ENCODE peak calls at places on chromosomes 4 and X, in five cellular contexts. A is spleen; S is tibial artery; Y is esophagus muscularis mucosa; Z is CD8-positive, alpha-beta T cell. T is an unnamed sample. For H3K27me3, the result is how much of the 10 kb centered on the place peaks cover.

GRCh38 chr4:80199947-80200346 is 2.6 kb downstream of the PRDM8 start:
- DNase-seq in A (no peak), S (no peak), Y (no peak), Z (no peak), T (no peak)

GRCh38 chr4:55910140-55910539 is 38.6 kb upstream of the CEP135 start:
- DNase-seq in A (no peak), S (no peak), Y (no peak), Z (no peak), T (no peak)

GRCh38 chr4:118076958-118077766 is 42.9 kb downstream of the NDST3 start:
- DNase-seq in A (no peak), S (no peak), Y (no peak), Z (no peak), T (no peak)

GRCh38 chrX:16552546-16552945 is 97.4 kb upstream of the S100G start:
- DNase-seq in A (no peak), S (no peak), Y (no peak), Z (no peak), T (no peak)

GRCh38 chrX:73127700-73128241 is 48.5 kb upstream of the PABPC1L2A start:
- DNase-seq in A (peak), S (no peak), Y (no peak), Z (no peak), T (no peak)

GRCh38 chrX:108892501-108892900 is 156.1 kb upstream of the IRS4 start:
- DNase-seq in A (no peak), S (no peak), Y (no peak), Z (no peak), T (no peak)

GRCh38 chr4:152778656-152779512 is 646 bp downstream of the TIGD4 start:
- DNase-seq in A (peak), S (peak), Y (no peak), Z (no peak), T (peak)

GRCh38 chr4:158033416-158033863 is 139.4 kb downstream of the GASK1B start:
- DNase-seq in A (no peak), S (no peak), Y (no peak), Z (no peak), T (no peak)

GRCh38 chrX:460116-460515 is 73.4 kb upstream of the PPP2R3B start:
- DNase-seq in A (peak), S (no peak), Y (no peak), Z (no peak), T (no peak)

GRCh38 chr4:135833529-135833928 is 1631.9 kb upstream of the PABPC4L start:
- DNase-seq in A (no peak), S (no peak), Y (no peak), Z (no peak), T (no peak)

GRCh38 chr4:167622481-167623240 is 388.4 kb upstream of the SPOCK3 start:
- DNase-seq in A (no peak), S (no peak), Y (no peak), Z (no peak), T (no peak)

GRCh38 chr4:65358914-65359313 is 311.4 kb downstream of the EPHA5 start:
- DNase-seq in A (no peak), S (no peak), Y (no peak), Z (no peak), T (no peak)

GRCh38 chrX:65451663-65452062 is 82.9 kb downstream of the LAS1L start:
- DNase-seq in A (no peak), S (no peak), Y (no peak), Z (no peak), T (no peak)

GRCh38 chr4:15568814-15569213 is 86.3 kb downstream of the FBXL5 start:
- DNase-seq in A (no peak), S (no peak), Y (no peak), Z (no peak), T (no peak)

GRCh38 chr4:41448935-41449334 is 89.0 kb upstream of the LIMCH1 start:
- DNase-seq in A (no peak), S (peak), Y (no peak), Z (no peak), T (no peak)

GRCh38 chrX:25012433-25012735 is 3.4 kb downstream of the ARX start:
- DNase-seq in A (no peak), S (no peak), Y (no peak), Z (no peak), T (no peak)

GRCh38 chr4:75848891-75849290 is 53.4 kb downstream of the PPEF2 start:
- DNase-seq in A (no peak), S (no peak), Y (no peak), Z (no peak), T (no peak)

DNA sequence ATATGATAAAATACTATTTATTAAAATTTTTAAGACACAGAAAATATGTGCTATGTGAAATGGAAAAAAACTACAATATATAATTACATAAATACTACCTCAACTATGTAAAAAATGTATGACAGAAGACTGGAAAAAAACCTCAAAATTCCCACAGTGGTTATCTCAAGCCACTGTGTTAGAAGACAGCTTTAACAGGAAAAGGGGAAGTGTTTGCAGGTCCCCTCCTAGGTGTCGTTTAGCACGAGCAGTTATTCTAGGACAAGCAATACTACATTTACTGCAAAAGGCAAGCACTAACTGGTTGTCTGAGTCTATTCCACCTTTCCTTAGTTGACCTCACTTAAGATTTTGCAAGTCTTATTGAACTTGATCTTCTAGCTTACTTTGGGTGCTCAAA is 44.9 kb upstream of the PHF8 start:
- DNase-seq in A (no peak), S (no peak), Y (no peak), Z (no peak), T (no peak)
- H3K27me3 ChIP-seq in A (under half), S (under half), Y (under half), Z (under half), T (under half)

GRCh38 chrX:103372886-103373285 is 3.5 kb upstream of the BEX3 start:
- DNase-seq in A (no peak), S (no peak), Y (no peak), Z (no peak), T (no peak)
- H3K27ac ChIP-seq in A (no peak), S (no peak), Y (no peak), Z (no peak), T (no peak)

GRCh38 chr4:86878640-86879039 is 13.6 kb downstream of the C4orf36 start:
- DNase-seq in A (no peak), S (no peak), Y (no peak), Z (no peak), T (no peak)
- TF ChIP-seq CTCF in A (no peak), S (no peak), Y (no peak), Z (no peak), T (no peak)

GRCh38 chr4:84498203-84499026 is 677 bp downstream of the NKX6-1 start:
- DNase-seq in A (no peak), S (no peak), Y (no peak), Z (no peak), T (peak)
- H3K27me3 ChIP-seq in A (half or more), S (half or more), Y (under half), Z (half or more), T (half or more)

GRCh38 chrX:77426811-77427210 is 20.4 kb upstream of the FGF16 start:
- DNase-seq in A (no peak), S (no peak), Y (no peak), Z (no peak), T (no peak)
- H3K27ac ChIP-seq in A (no peak), S (no peak), Y (no peak), Z (no peak), T (no peak)

DNA sequence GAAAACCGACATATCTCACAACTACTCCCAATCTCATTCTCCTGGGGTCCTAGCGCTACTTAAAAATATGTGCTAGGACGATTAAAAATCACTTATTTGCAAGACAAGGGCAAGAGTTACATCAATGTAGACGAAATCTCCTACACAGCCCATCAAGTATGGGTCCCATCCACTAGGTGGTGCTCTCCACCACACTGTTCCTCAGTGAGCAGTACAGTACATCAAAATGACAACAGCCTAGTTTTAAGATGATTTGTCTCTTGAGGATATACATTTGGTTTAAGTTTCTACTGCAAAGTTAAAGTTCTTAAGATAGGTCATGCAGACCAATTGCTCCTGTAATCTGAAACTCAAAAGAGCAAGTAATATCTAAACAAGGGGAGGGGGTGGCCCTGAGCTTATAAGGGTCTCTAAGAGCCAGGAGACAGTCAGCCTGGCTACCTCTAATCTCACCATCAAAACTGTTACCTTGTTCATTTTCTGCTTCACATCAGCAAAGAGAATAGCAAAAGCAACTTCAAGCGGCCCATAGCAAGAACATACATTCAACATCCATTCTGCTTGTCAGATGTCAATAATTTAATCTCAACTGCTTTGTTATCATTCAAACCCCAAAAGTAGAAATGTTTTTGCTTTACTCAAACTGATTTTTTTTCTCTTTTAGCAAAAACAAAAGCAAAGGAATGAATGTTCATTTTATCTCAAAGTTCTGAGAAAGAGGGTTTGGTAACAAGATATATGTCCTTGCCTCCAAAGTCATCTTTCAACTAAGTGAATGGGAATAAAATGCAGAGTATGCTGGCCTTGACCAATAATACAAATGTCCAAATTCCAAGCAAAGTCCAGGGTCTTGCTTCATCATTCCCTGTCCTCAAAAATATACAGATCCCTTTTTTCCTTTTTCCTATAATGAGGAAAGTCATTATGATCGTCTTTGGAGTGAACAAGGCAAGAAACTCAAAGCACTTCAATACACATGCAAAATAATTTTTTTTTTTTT is 53.1 kb downstream of the STX18 start:
- DNase-seq in A (no peak), S (peak), Y (no peak), Z (peak), T (peak)
- TF ChIP-seq CTCF in A (peak), S (peak), Y (peak), Z (peak), T (peak)

GRCh38 chrX:26037367-26037766 is 100.8 kb upstream of the MAGEB18 start:
- DNase-seq in A (no peak), S (no peak), Y (no peak), Z (no peak), T (no peak)
- H3K27me3 ChIP-seq in A (under half), S (under half), Y (under half), Z (under half), T (under half)

GRCh38 chrX:110746014-110746413 is 49.6 kb downstream of the CHRDL1 start:
- DNase-seq in A (no peak), S (no peak), Y (no peak), Z (no peak), T (no peak)

GRCh38 chrX:110745288-110745687 is 50.3 kb downstream of the CHRDL1 start:
- DNase-seq in A (no peak), S (no peak), Y (no peak), Z (no peak), T (no peak)

GRCh38 chrX:110750526-110751189 is 45.0 kb downstream of the CHRDL1 start:
- DNase-seq in A (no peak), S (no peak), Y (no peak), Z (no peak), T (no peak)

GRCh38 chrX:110743679-110744340 is 51.8 kb downstream of the CHRDL1 start:
- DNase-seq in A (no peak), S (no peak), Y (no peak), Z (no peak), T (no peak)

GRCh38 chrX:110748256-110748811 is 47.3 kb downstream of the CHRDL1 start:
- DNase-seq in A (no peak), S (no peak), Y (no peak), Z (no peak), T (no peak)
- H3K27ac ChIP-seq in A (no peak), S (no peak), Y (no peak), Z (no peak), T (no peak)

DNA sequence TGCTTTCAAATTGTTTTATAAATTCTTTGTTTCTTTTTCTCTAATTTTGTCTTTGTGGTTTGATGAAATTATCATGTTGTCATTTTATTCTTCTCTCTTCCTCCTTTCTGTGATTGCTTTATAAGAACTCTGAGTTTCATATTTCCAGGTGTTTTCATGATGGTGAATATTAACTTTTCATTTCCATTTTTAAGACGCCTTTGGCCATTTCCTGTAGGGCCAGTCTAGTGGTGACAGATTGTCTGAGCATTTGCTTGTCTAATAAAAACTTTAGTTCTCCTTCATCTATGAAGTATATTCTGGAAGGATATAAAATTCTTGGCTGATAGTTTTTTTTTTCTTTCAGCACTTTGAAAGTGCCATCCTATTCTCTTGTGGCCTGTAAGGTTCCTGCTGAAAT is 128.1 kb downstream of the FAM13A start:
- DNase-seq in A (no peak), S (no peak), Y (no peak), Z (no peak), T (no peak)
- TF ChIP-seq CTCF in A (no peak), S (no peak), Y (no peak), Z (no peak), T (no peak)

GRCh38 chrX:134933248-134933647 is 57.5 kb upstream of the SMIM10 start:
- DNase-seq in A (no peak), S (no peak), Y (no peak), Z (no peak), T (no peak)

GRCh38 chrX:134935286-134935685 is 55.5 kb upstream of the SMIM10 start:
- DNase-seq in A (no peak), S (no peak), Y (no peak), Z (no peak), T (no peak)

GRCh38 chrX:134931550-134931949 is 59.2 kb upstream of the SMIM10 start:
- DNase-seq in A (no peak), S (no peak), Y (no peak), Z (no peak), T (no peak)

GRCh38 chrX:134932528-134933217 is 58.1 kb upstream of the SMIM10 start:
- DNase-seq in A (no peak), S (no peak), Y (no peak), Z (no peak), T (no peak)

DNA sequence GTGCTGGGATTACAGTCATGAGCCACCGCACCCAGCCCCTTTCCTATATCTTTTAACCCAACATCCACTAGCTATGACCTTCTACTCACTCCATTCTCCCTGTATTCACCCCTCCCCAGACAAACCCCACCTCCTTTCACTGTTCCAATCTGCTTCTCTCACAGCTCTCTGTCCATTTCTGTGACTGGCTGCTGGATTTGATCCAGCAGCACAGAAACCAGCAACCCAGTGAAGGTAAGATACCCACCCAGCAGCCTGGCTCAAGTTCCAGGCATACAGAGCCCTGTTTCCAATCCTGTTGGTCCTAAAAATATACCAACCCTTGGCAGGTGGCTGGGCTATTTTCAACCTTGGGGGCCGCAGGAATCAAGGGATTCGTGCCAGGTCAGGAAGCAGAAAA is 56.9 kb upstream of the SMIM10 start:
- DNase-seq in A (no peak), S (no peak), Y (no peak), Z (no peak), T (no peak)
- H3K27me3 ChIP-seq in A (under half), S (under half), Y (under half), Z (under half), T (under half)

T was measured in CD4-positive, alpha-beta T cell.